ENCODE peak calls at places on chromosomes 11 and 22, in four cellular contexts. U is right atrium auricular region, L is foreskin fibroblast, T is left ventricle myocardium inferior. G is an unnamed sample.

GRCh38 chr22:42273855-42274451 is 3.5 kb upstream of the TCF20 start:
- DNase-seq in U (no peak), L (no peak), T (no peak), G (no peak)

GRCh38 chr11:122754553-122755322 is 83.6 kb upstream of the CRTAM start:
- DNase-seq in U (no peak), L (no peak), T (no peak), G (no peak)

GRCh38 chr22:50537765-50538164 is 7.9 kb upstream of the KLHDC7B start:
- DNase-seq in U (no peak), L (no peak), T (no peak), G (no peak)

GRCh38 chr11:93986716-93987115 is 34.4 kb upstream of the HEPHL1 start:
- DNase-seq in U (no peak), L (no peak), T (no peak), G (no peak)

GRCh38 chr11:7413961-7414728 is 71.2 kb upstream of the OLFML1 start:
- DNase-seq in U (no peak), L (no peak), T (no peak), G (no peak)

GRCh38 chr11:70732493-70733206 is 334.3 kb downstream of the CTTN start:
- DNase-seq in U (no peak), L (peak; percentile 13), T (no peak), G (no peak)

GRCh38 chr11:68855205-68855978 is 13.7 kb upstream of the CPT1A start:
- DNase-seq in U (no peak), L (no peak), T (peak; percentile 63), G (peak; percentile 45)

GRCh38 chr22:39173787-39174497 is 21.5 kb upstream of the CBX7 start:
- DNase-seq in U (no peak), L (no peak), T (no peak), G (no peak)

GRCh38 chr11:34050536-34050935 is 995 bp upstream of the CAPRIN1 start:
- DNase-seq in U (no peak), L (no peak), T (no peak), G (no peak)

GRCh38 chr11:548700-549603 is 11.6 kb downstream of the LMNTD2 start:
- DNase-seq in U (no peak), L (no peak), T (no peak), G (peak; percentile 9)

GRCh38 chr11:61609000-61609969 is 28.4 kb upstream of the SYT7 start:
- DNase-seq in U (no peak), L (no peak), T (no peak), G (no peak)

GRCh38 chr11:16770016-16770415 is 31.6 kb downstream of the C11orf58 start:
- DNase-seq in U (no peak), L (no peak), T (no peak), G (no peak)

GRCh38 chr11:27497284-27497866 is 9.2 kb downstream of the LIN7C start:
- DNase-seq in U (no peak), L (no peak), T (no peak), G (no peak)

GRCh38 chr22:39360674-39361413 is 11.1 kb downstream of the SYNGR1 start:
- DNase-seq in U (no peak), L (no peak), T (no peak), G (no peak)

GRCh38 chr11:63548178-63548577 is 11.6 kb downstream of the PLAAT4 start:
- DNase-seq in U (peak; percentile 32), L (no peak), T (no peak), G (no peak)

DNA sequence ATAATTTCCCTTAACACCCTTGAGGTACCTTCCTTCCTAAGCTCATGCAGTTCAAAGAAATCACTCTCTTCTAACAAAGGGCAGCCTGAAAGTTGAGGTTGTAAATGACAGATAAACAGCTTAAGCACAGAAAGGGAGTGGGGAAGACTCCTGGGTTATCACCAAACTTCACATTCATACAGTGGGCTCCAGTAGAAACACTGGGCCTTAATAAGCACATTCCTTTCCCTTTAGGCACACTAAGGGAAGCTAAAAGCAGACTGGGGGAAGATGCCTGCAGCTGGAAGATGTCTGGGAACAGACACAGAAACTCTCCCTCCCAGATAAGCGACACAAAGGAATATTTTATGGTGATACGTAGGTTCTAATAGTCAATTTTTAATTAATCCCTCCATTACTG is 350.3 kb upstream of the MPPED2 start:
- DNase-seq in U (no peak), L (no peak), T (no peak), G (no peak)
- H3K4me3 ChIP-seq in U (no peak overlapping the region), L (no peak overlapping the region), T (no peak overlapping the region), G (no peak overlapping the region)

DNA sequence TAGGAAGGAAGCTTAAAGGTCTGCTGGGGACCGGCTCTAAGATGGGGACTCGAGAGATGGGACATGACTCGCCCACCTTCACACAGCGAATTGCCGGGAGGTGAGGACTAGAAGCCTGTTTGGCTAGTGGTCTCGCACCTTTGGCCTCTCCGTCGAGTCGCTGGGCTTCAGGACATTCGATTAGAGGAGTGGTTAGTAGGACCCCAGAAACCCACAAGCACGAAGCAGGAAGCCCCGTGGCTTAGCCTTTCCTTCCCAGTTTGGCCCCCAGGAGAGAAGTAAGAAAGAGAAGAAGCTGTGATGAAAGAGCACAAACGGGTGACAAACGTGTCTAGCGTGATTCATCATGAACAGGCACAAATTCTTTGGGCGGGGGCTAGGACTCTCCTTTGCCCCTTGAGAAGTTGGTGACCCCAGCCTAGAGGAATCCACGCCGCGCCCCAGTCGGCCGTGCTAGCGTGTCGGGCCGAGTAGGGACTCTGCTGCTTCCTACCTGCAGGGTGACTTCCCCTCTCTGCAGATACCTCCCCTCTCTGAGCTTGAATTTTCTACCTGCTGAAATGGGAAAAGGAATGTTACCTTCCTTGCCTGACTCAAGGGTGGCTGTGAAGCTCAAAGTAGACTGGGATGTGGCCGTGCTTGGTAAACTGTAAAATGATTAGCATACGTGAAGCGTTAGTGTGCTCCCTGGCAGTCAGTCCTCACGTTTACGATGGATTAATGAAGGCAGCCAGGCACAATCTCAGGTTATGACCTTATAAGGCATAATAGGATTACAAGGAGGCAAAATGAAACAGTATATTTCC is 1.1 kb upstream of the ADM start:
- DNase-seq in U (no peak), L (peak; percentile 87), T (peak; percentile 28), G (peak; percentile 34)
- TF ChIP-seq CTCF in U (no peak), L (no peak), T (no peak), G (no peak)

DNA sequence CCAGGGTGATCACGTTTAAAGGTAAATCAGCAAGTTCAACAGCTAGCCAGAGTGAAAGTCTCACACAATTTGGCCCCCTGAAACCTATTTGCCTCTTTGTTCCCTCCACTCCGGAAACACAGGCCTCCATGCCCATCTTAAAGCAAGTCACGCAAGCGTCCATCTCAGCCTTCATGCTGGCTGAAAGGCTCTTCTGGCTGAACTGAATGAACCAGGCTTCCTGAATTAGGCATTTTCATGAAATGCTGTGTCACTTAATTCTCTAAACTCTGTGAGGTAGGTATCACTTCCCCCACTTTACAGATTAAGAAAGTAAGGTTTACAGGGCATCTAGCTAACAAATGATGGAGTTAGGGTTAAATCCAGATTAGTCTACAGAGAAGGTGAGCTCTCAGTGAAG is 1.4 kb downstream of the SLC25A17 start:
- DNase-seq in U (no peak), L (no peak), T (no peak), G (no peak)
- H3K4me3 ChIP-seq in U (no peak overlapping the region), L (peak overlapping the region; percentile 100), T (peak overlapping the region; percentile 91), G (peak overlapping the region; percentile 98)

GRCh38 chr11:90434858-90435257 is 212.0 kb upstream of the CHORDC1 start:
- DNase-seq in U (no peak), L (no peak), T (no peak), G (no peak)
- TF ChIP-seq CTCF in U (peak; percentile 53), L (no peak), T (peak; percentile 50), G (no peak)

GRCh38 chr11:65900899-65901180 is 652 bp upstream of the FOSL1 start:
- DNase-seq in U (no peak), L (no peak), T (no peak), G (no peak)
- H3K4me3 ChIP-seq in U (peak overlapping the region; percentile 59), L (peak overlapping the region; percentile 96), T (peak overlapping the region; percentile 79), G (peak overlapping the region; percentile 82)